ENCODE peak calls at places on chromosomes 5 and 9, in six cellular contexts. One of them, this sample, is unnamed.

GRCh38 chr5:138792181-138792808 is 39.1 kb downstream of the CTNNA1 start:
- DNase-seq in activated T-helper 1 cell treated with Interleukin-2 at 50 U/mL for 16 hours: no peak
- DNase-seq in frontal cortex: no peak
- DNase-seq in NCI-H1105: no peak
- DNase-seq in endothelial cell: no peak
- DNase-seq in amygdala: no peak
- DNase-seq in this sample: no peak

GRCh38 chr5:126182901-126183695 is 240.1 kb upstream of the GRAMD2B start:
- DNase-seq in activated T-helper 1 cell treated with Interleukin-2 at 50 U/mL for 16 hours: no peak
- DNase-seq in frontal cortex: peak; percentile 6
- DNase-seq in NCI-H1105: no peak
- DNase-seq in endothelial cell: no peak
- DNase-seq in amygdala: peak; percentile 2
- DNase-seq in this sample: no peak

GRCh38 chr9:94865599-94866456 is 139.3 kb downstream of the AOPEP start:
- DNase-seq in activated T-helper 1 cell treated with Interleukin-2 at 50 U/mL for 16 hours: no peak
- DNase-seq in frontal cortex: no peak
- DNase-seq in NCI-H1105: no peak
- DNase-seq in endothelial cell: no peak
- DNase-seq in amygdala: no peak
- DNase-seq in this sample: peak; percentile 69

GRCh38 chr9:91786132-91786896 is 163.7 kb downstream of the ROR2 start:
- DNase-seq in activated T-helper 1 cell treated with Interleukin-2 at 50 U/mL for 16 hours: no peak
- DNase-seq in frontal cortex: no peak
- DNase-seq in NCI-H1105: no peak
- DNase-seq in endothelial cell: no peak
- DNase-seq in amygdala: no peak
- DNase-seq in this sample: no peak

GRCh38 chr5:1670342-1670741 is 129.3 kb downstream of the MRPL36 start:
- DNase-seq in activated T-helper 1 cell treated with Interleukin-2 at 50 U/mL for 16 hours: no peak
- DNase-seq in frontal cortex: no peak
- DNase-seq in NCI-H1105: no peak
- DNase-seq in endothelial cell: no peak
- DNase-seq in amygdala: no peak
- DNase-seq in this sample: no peak

GRCh38 chr9:28365020-28365640 is 791.8 kb upstream of the C9orf72 start:
- DNase-seq in activated T-helper 1 cell treated with Interleukin-2 at 50 U/mL for 16 hours: no peak
- DNase-seq in frontal cortex: no peak
- DNase-seq in NCI-H1105: no peak
- DNase-seq in endothelial cell: no peak
- DNase-seq in amygdala: no peak
- DNase-seq in this sample: no peak

GRCh38 chr9:71772726-71773125 is 4.4 kb upstream of the CEMIP2 start:
- DNase-seq in activated T-helper 1 cell treated with Interleukin-2 at 50 U/mL for 16 hours: no peak
- DNase-seq in frontal cortex: no peak
- DNase-seq in NCI-H1105: no peak
- DNase-seq in endothelial cell: no peak
- DNase-seq in amygdala: no peak
- DNase-seq in this sample: no peak

GRCh38 chr5:148033138-148033537 is 30.6 kb upstream of the SPINK5 start:
- DNase-seq in activated T-helper 1 cell treated with Interleukin-2 at 50 U/mL for 16 hours: no peak
- DNase-seq in frontal cortex: no peak
- DNase-seq in NCI-H1105: no peak
- DNase-seq in endothelial cell: no peak
- DNase-seq in amygdala: no peak
- DNase-seq in this sample: no peak

GRCh38 chr5:132753135-132753987 is 6.1 kb downstream of the CCNI2 start:
- DNase-seq in activated T-helper 1 cell treated with Interleukin-2 at 50 U/mL for 16 hours: no peak
- DNase-seq in frontal cortex: no peak
- DNase-seq in NCI-H1105: no peak
- DNase-seq in endothelial cell: peak; percentile 2
- DNase-seq in amygdala: no peak
- DNase-seq in this sample: peak; percentile 49

GRCh38 chr9:134955801-134956200 is 38.1 kb upstream of the FCN1 start:
- DNase-seq in activated T-helper 1 cell treated with Interleukin-2 at 50 U/mL for 16 hours: no peak
- DNase-seq in frontal cortex: no peak
- DNase-seq in NCI-H1105: no peak
- DNase-seq in endothelial cell: no peak
- DNase-seq in amygdala: no peak
- DNase-seq in this sample: no peak

GRCh38 chr9:21711504-21711903 is 90.9 kb upstream of the MTAP start:
- DNase-seq in activated T-helper 1 cell treated with Interleukin-2 at 50 U/mL for 16 hours: no peak
- DNase-seq in frontal cortex: no peak
- DNase-seq in NCI-H1105: no peak
- DNase-seq in endothelial cell: no peak
- DNase-seq in amygdala: no peak
- DNase-seq in this sample: peak; percentile 62

GRCh38 chr5:146965781-146966659 is 87.5 kb upstream of the PPP2R2B start:
- DNase-seq in activated T-helper 1 cell treated with Interleukin-2 at 50 U/mL for 16 hours: no peak
- DNase-seq in frontal cortex: peak; percentile 18
- DNase-seq in NCI-H1105: peak; percentile 57
- DNase-seq in endothelial cell: peak; percentile 69
- DNase-seq in amygdala: peak; percentile 24
- DNase-seq in this sample: peak; percentile 85

GRCh38 chr9:20394928-20395327 is 227.4 kb downstream of the MLLT3 start:
- DNase-seq in activated T-helper 1 cell treated with Interleukin-2 at 50 U/mL for 16 hours: no peak
- DNase-seq in frontal cortex: no peak
- DNase-seq in NCI-H1105: no peak
- DNase-seq in endothelial cell: no peak
- DNase-seq in amygdala: no peak
- DNase-seq in this sample: no peak

GRCh38 chr5:125654392-125654791 is 768.8 kb upstream of the GRAMD2B start:
- DNase-seq in activated T-helper 1 cell treated with Interleukin-2 at 50 U/mL for 16 hours: no peak
- DNase-seq in frontal cortex: no peak
- DNase-seq in NCI-H1105: no peak
- DNase-seq in endothelial cell: no peak
- DNase-seq in amygdala: no peak
- DNase-seq in this sample: no peak

GRCh38 chr9:27033815-27034403 is 28.4 kb upstream of the LRRC19 start:
- DNase-seq in activated T-helper 1 cell treated with Interleukin-2 at 50 U/mL for 16 hours: no peak
- DNase-seq in frontal cortex: peak; percentile 29
- DNase-seq in NCI-H1105: peak; percentile 44
- DNase-seq in endothelial cell: peak; percentile 73
- DNase-seq in amygdala: no peak
- DNase-seq in this sample: peak; percentile 46

GRCh38 chr9:347667-348292 is 133.1 kb downstream of the DOCK8 start:
- DNase-seq in activated T-helper 1 cell treated with Interleukin-2 at 50 U/mL for 16 hours: no peak
- DNase-seq in frontal cortex: peak; percentile 43
- DNase-seq in NCI-H1105: no peak
- DNase-seq in endothelial cell: no peak
- DNase-seq in amygdala: no peak
- DNase-seq in this sample: peak; percentile 68

GRCh38 chr9:121738969-121739368 is 87.5 kb downstream of the DAB2IP start:
- DNase-seq in activated T-helper 1 cell treated with Interleukin-2 at 50 U/mL for 16 hours: no peak
- DNase-seq in frontal cortex: no peak
- DNase-seq in NCI-H1105: no peak
- DNase-seq in endothelial cell: no peak
- DNase-seq in amygdala: no peak
- DNase-seq in this sample: no peak

GRCh38 chr5:141430332-141431113 is at the start of gene PCDHGA12:
- DNase-seq in activated T-helper 1 cell treated with Interleukin-2 at 50 U/mL for 16 hours: no peak
- DNase-seq in frontal cortex: peak; percentile 48
- DNase-seq in NCI-H1105: no peak
- DNase-seq in endothelial cell: no peak
- DNase-seq in amygdala: no peak
- DNase-seq in this sample: no peak

GRCh38 chr5:151684690-151685361 is 1.9 kb downstream of the SPARC start:
- DNase-seq in activated T-helper 1 cell treated with Interleukin-2 at 50 U/mL for 16 hours: no peak
- DNase-seq in frontal cortex: no peak
- DNase-seq in NCI-H1105: no peak
- DNase-seq in endothelial cell: peak; percentile 38
- DNase-seq in amygdala: no peak
- DNase-seq in this sample: peak; percentile 85

GRCh38 chr9:81656004-81656403 is 33.3 kb downstream of the TLE1 start:
- DNase-seq in activated T-helper 1 cell treated with Interleukin-2 at 50 U/mL for 16 hours: no peak
- DNase-seq in frontal cortex: no peak
- DNase-seq in NCI-H1105: no peak
- DNase-seq in endothelial cell: no peak
- DNase-seq in amygdala: no peak
- DNase-seq in this sample: no peak

GRCh38 chr5:76204713-76205112 is 121.5 kb downstream of the SV2C start:
- DNase-seq in activated T-helper 1 cell treated with Interleukin-2 at 50 U/mL for 16 hours: no peak
- DNase-seq in frontal cortex: no peak
- DNase-seq in NCI-H1105: no peak
- DNase-seq in endothelial cell: peak; percentile 11
- DNase-seq in amygdala: no peak
- DNase-seq in this sample: no peak

GRCh38 chr9:81082251-81082650 is 607.1 kb downstream of the TLE1 start:
- DNase-seq in activated T-helper 1 cell treated with Interleukin-2 at 50 U/mL for 16 hours: no peak
- DNase-seq in frontal cortex: no peak
- DNase-seq in NCI-H1105: no peak
- DNase-seq in endothelial cell: no peak
- DNase-seq in amygdala: no peak
- DNase-seq in this sample: no peak

GRCh38 chr9:81906656-81907055 is 21.6 kb upstream of the SPATA31D4 start:
- DNase-seq in activated T-helper 1 cell treated with Interleukin-2 at 50 U/mL for 16 hours: no peak
- DNase-seq in frontal cortex: no peak
- DNase-seq in NCI-H1105: no peak
- DNase-seq in endothelial cell: no peak
- DNase-seq in amygdala: no peak
- DNase-seq in this sample: no peak

GRCh38 chr9:75907329-75907728 is 16.9 kb downstream of the PCSK5 start:
- DNase-seq in activated T-helper 1 cell treated with Interleukin-2 at 50 U/mL for 16 hours: no peak
- DNase-seq in frontal cortex: no peak
- DNase-seq in NCI-H1105: no peak
- DNase-seq in endothelial cell: no peak
- DNase-seq in amygdala: no peak
- DNase-seq in this sample: no peak

GRCh38 chr5:77301447-77301878 is 91.0 kb downstream of the PDE8B start:
- DNase-seq in activated T-helper 1 cell treated with Interleukin-2 at 50 U/mL for 16 hours: no peak
- DNase-seq in frontal cortex: no peak
- DNase-seq in NCI-H1105: no peak
- DNase-seq in endothelial cell: no peak
- DNase-seq in amygdala: no peak
- DNase-seq in this sample: no peak

GRCh38 chr5:95163079-95163478 is 121.8 kb downstream of the MCTP1 start:
- DNase-seq in activated T-helper 1 cell treated with Interleukin-2 at 50 U/mL for 16 hours: no peak
- DNase-seq in frontal cortex: no peak
- DNase-seq in NCI-H1105: no peak
- DNase-seq in endothelial cell: no peak
- DNase-seq in amygdala: no peak
- DNase-seq in this sample: no peak

GRCh38 chr9:135904121-135904520 is 3.2 kb downstream of the CAMSAP1 start:
- DNase-seq in activated T-helper 1 cell treated with Interleukin-2 at 50 U/mL for 16 hours: no peak
- DNase-seq in frontal cortex: no peak
- DNase-seq in NCI-H1105: no peak
- DNase-seq in endothelial cell: no peak
- DNase-seq in amygdala: no peak
- DNase-seq in this sample: no peak

GRCh38 chr5:33361781-33362180 is 79.0 kb upstream of the TARS1 start:
- DNase-seq in activated T-helper 1 cell treated with Interleukin-2 at 50 U/mL for 16 hours: no peak
- DNase-seq in frontal cortex: no peak
- DNase-seq in NCI-H1105: no peak
- DNase-seq in endothelial cell: no peak
- DNase-seq in amygdala: no peak
- DNase-seq in this sample: no peak

GRCh38 chr5:131364507-131365050 is 100.7 kb downstream of the CDC42SE2 start:
- DNase-seq in activated T-helper 1 cell treated with Interleukin-2 at 50 U/mL for 16 hours: no peak
- DNase-seq in frontal cortex: no peak
- DNase-seq in NCI-H1105: no peak
- DNase-seq in endothelial cell: no peak
- DNase-seq in amygdala: no peak
- DNase-seq in this sample: no peak

GRCh38 chr9:109640232-109641078 is 139.5 kb upstream of the PALM2AKAP2 start:
- DNase-seq in activated T-helper 1 cell treated with Interleukin-2 at 50 U/mL for 16 hours: no peak
- DNase-seq in frontal cortex: peak; percentile 57
- DNase-seq in NCI-H1105: peak; percentile 87
- DNase-seq in endothelial cell: peak; percentile 58
- DNase-seq in amygdala: peak; percentile 42
- DNase-seq in this sample: peak; percentile 37

GRCh38 chr5:173663810-173664526 is 47.5 kb upstream of the BOD1 start:
- DNase-seq in activated T-helper 1 cell treated with Interleukin-2 at 50 U/mL for 16 hours: no peak
- DNase-seq in frontal cortex: no peak
- DNase-seq in NCI-H1105: no peak
- DNase-seq in endothelial cell: peak; percentile 53
- DNase-seq in amygdala: no peak
- DNase-seq in this sample: no peak

GRCh38 chr9:108562176-108562575 is 293.6 kb downstream of the ACTL7B start:
- DNase-seq in activated T-helper 1 cell treated with Interleukin-2 at 50 U/mL for 16 hours: no peak
- DNase-seq in frontal cortex: no peak
- DNase-seq in NCI-H1105: no peak
- DNase-seq in endothelial cell: no peak
- DNase-seq in amygdala: no peak
- DNase-seq in this sample: no peak

GRCh38 chr5:171462136-171462927 is 42.9 kb downstream of the FGF18 start:
- DNase-seq in activated T-helper 1 cell treated with Interleukin-2 at 50 U/mL for 16 hours: no peak
- DNase-seq in frontal cortex: no peak
- DNase-seq in NCI-H1105: no peak
- DNase-seq in endothelial cell: no peak
- DNase-seq in amygdala: no peak
- DNase-seq in this sample: no peak